ENCODE peak calls at places on chromosomes 6 and 20, in four cellular contexts. One of them, this sample, is unnamed. For H3K4me1, the result is how much of the 10 kb centered on the place peaks cover.

GRCh38 chr6:43495409-43495941 is 14.7 kb downstream of the LRRC73 start:
- DNase-seq in HepG2: peak
- DNase-seq in GM12878: no peak
- DNase-seq in A549: no peak
- DNase-seq in this sample: no peak

GRCh38 chr20:5430670-5431069 is 113.9 kb upstream of the PROKR2 start:
- DNase-seq in GM12878: no peak
- DNase-seq in HepG2: no peak
- DNase-seq in A549: no peak
- DNase-seq in this sample: no peak

GRCh38 chr6:147046131-147046530 is 158.1 kb upstream of the STXBP5 start:
- DNase-seq in GM12878: no peak
- DNase-seq in HepG2: no peak
- DNase-seq in A549: no peak
- DNase-seq in this sample: no peak

GRCh38 chr6:129875610-129876515 is 14.7 kb upstream of the TMEM244 start:
- DNase-seq in A549: no peak
- DNase-seq in HepG2: no peak
- DNase-seq in GM12878: peak
- DNase-seq in this sample: no peak

GRCh38 chr6:82570083-82570482 is 206.5 kb downstream of the TPBG start:
- DNase-seq in HepG2: peak
- DNase-seq in A549: no peak
- DNase-seq in GM12878: no peak
- DNase-seq in this sample: no peak

GRCh38 chr6:52726741-52727535 is 36.3 kb downstream of the GSTA2 start:
- DNase-seq in GM12878: no peak
- DNase-seq in A549: no peak
- DNase-seq in HepG2: no peak
- DNase-seq in this sample: no peak

GRCh38 chr20:59013959-59014608 is 5.1 kb upstream of the TUBB1 start:
- DNase-seq in HepG2: no peak
- DNase-seq in A549: no peak
- DNase-seq in GM12878: no peak
- DNase-seq in this sample: no peak

GRCh38 chr6:75283907-75284284 is 696 bp downstream of the TMEM30A start:
- DNase-seq in A549: no peak
- DNase-seq in GM12878: no peak
- DNase-seq in HepG2: no peak
- DNase-seq in this sample: peak

GRCh38 chr20:910132-910839 is 5.8 kb downstream of the ANGPT4 start:
- DNase-seq in HepG2: no peak
- DNase-seq in A549: no peak
- DNase-seq in GM12878: no peak
- DNase-seq in this sample: no peak

GRCh38 chr6:126039284-126039683 is 52.9 kb downstream of the TRMT11 start:
- DNase-seq in HepG2: no peak
- DNase-seq in GM12878: no peak
- DNase-seq in A549: no peak
- DNase-seq in this sample: no peak

GRCh38 chr6:166987448-166987847 is 11.7 kb upstream of the CEP43 start:
- DNase-seq in HepG2: peak
- DNase-seq in GM12878: no peak
- DNase-seq in A549: no peak
- DNase-seq in this sample: peak

GRCh38 chr20:37337208-37337955 is 8.6 kb upstream of the SRC start:
- DNase-seq in A549: no peak
- DNase-seq in HepG2: peak
- DNase-seq in GM12878: no peak
- DNase-seq in this sample: no peak

GRCh38 chr20:43538855-43539700 is 19.7 kb upstream of the SGK2 start:
- DNase-seq in GM12878: no peak
- DNase-seq in A549: no peak
- DNase-seq in HepG2: no peak
- DNase-seq in this sample: no peak

GRCh38 chr20:17570347-17571152 is 675 bp downstream of the DSTN start:
- DNase-seq in HepG2: peak
- DNase-seq in GM12878: no peak
- DNase-seq in A549: no peak
- DNase-seq in this sample: peak

GRCh38 chr6:22886881-22887581 is 317.7 kb downstream of the HDGFL1 start:
- DNase-seq in GM12878: peak
- DNase-seq in A549: no peak
- DNase-seq in HepG2: no peak
- DNase-seq in this sample: no peak

GRCh38 chr20:62314711-62315302 is 12.0 kb downstream of the ADRM1 start:
- DNase-seq in GM12878: no peak
- DNase-seq in A549: no peak
- DNase-seq in HepG2: no peak
- DNase-seq in this sample: no peak

GRCh38 chr20:62317167-62317655 is 14.4 kb downstream of the ADRM1 start:
- DNase-seq in A549: no peak
- DNase-seq in GM12878: no peak
- DNase-seq in HepG2: no peak
- DNase-seq in this sample: no peak

GRCh38 chr20:62315773-62316172 is 13.0 kb downstream of the ADRM1 start:
- DNase-seq in GM12878: no peak
- DNase-seq in HepG2: no peak
- DNase-seq in A549: no peak
- DNase-seq in this sample: no peak

GRCh38 chr20:62318411-62319345 is 15.9 kb downstream of the ADRM1 start:
- DNase-seq in A549: no peak
- DNase-seq in HepG2: no peak
- DNase-seq in GM12878: no peak
- DNase-seq in this sample: no peak

DNA sequence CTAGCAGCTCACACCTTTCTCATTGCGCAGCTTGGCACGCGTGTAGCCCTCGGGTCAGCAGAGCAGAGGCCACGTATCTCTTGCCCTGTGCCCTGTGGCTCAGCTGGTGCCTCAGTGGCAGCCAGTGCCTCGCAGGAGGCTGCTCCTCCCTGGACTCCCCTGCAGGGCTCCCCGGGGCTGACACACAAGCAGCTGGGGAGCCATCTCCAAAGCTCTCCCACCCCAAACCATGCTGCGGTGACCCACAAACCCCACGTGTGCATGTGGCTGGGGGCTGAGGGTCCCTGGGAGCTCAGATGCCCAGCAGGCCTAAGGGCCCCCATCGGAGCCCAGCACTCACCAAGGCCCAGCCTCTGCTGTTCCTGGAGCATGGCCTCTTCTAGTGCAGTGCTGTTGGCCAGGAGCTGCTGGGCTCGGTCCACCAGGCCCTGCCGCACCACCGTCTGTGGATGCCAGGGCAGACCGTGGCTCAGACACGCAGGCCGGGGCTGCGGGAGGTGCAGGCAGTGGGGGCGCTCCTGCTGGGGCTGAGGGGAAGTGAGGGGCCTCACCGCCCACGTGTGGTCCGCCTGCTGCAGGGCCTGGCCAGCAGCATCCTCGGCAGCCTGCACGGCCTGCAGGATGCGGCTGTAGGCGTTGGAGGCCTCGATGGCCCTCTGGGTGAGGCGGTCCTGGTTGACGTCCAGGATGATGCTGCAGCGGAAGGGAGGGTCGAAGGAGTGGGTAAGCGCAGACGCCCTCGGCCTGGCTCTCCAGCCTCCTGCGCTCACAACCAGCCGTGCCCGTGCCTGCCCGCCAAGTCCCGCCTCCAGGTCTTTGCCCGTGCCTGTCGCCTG is 13.8 kb downstream of the ADRM1 start:
- DNase-seq in A549: no peak
- DNase-seq in GM12878: no peak
- DNase-seq in HepG2: no peak
- DNase-seq in this sample: no peak
- TF ChIP-seq ESRRA in A549: no peak
- TF ChIP-seq ESRRA in GM12878: no peak
- TF ChIP-seq ESRRA in HepG2: no peak
- TF ChIP-seq ESRRA in this sample: no peak

GRCh38 chr20:53831228-53831627 is 237.6 kb upstream of the ZNF217 start:
- DNase-seq in A549: no peak
- DNase-seq in GM12878: no peak
- DNase-seq in HepG2: no peak
- DNase-seq in this sample: no peak
- H3K4me1 ChIP-seq in A549: half or more
- H3K4me1 ChIP-seq in GM12878: half or more
- H3K4me1 ChIP-seq in HepG2: half or more
- H3K4me1 ChIP-seq in this sample: under half

GRCh38 chr20:21102691-21103311 is 3.4 kb downstream of the LINC00237 start:
- DNase-seq in GM12878: no peak
- DNase-seq in A549: no peak
- DNase-seq in HepG2: no peak
- DNase-seq in this sample: no peak

GRCh38 chr20:21103582-21104465 is 2.3 kb downstream of the LINC00237 start:
- DNase-seq in GM12878: no peak
- DNase-seq in HepG2: no peak
- DNase-seq in A549: no peak
- DNase-seq in this sample: no peak

GRCh38 chr20:21101453-21102251 is 4.5 kb downstream of the LINC00237 start:
- DNase-seq in GM12878: no peak
- DNase-seq in HepG2: no peak
- DNase-seq in A549: no peak
- DNase-seq in this sample: no peak

GRCh38 chr20:21100590-21101452 is 5.3 kb downstream of the LINC00237 start:
- DNase-seq in HepG2: no peak
- DNase-seq in GM12878: no peak
- DNase-seq in A549: no peak
- DNase-seq in this sample: no peak

DNA sequence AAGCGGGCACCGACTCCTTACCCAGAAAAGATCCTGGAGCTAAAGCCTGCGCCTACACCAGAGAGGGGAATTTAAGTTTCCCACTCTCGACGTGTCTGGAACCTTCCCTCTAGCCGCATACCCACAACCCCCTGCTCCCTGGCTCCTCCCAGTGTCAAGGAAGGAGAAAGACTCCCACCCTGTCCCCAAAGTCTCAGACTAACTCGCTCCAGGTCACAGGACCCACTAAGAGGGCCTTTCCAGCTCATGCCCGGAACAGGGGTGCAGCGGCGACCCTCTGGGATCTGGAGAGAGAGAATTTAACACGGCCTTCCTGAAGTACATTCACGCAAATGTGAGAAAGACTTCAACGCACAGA is 3.9 kb downstream of the LINC00237 start:
- DNase-seq in A549: no peak
- DNase-seq in GM12878: no peak
- DNase-seq in HepG2: no peak
- DNase-seq in this sample: no peak
- TF ChIP-seq ESRRA in A549: no peak
- TF ChIP-seq ESRRA in GM12878: no peak
- TF ChIP-seq ESRRA in HepG2: no peak
- TF ChIP-seq ESRRA in this sample: no peak

GRCh38 chr6:110882824-110883554 is 8.4 kb downstream of the AMD1 start:
- DNase-seq in HepG2: no peak
- DNase-seq in A549: no peak
- DNase-seq in GM12878: no peak
- DNase-seq in this sample: no peak
- H3K4me1 ChIP-seq in HepG2: half or more
- H3K4me1 ChIP-seq in A549: half or more
- H3K4me1 ChIP-seq in GM12878: half or more
- H3K4me1 ChIP-seq in this sample: under half

GRCh38 chr6:36682328-36683144 is 4.0 kb downstream of the CDKN1A start:
- DNase-seq in GM12878: no peak
- DNase-seq in A549: no peak
- DNase-seq in HepG2: peak
- DNase-seq in this sample: no peak
- TF ChIP-seq ESRRA in GM12878: no peak
- TF ChIP-seq ESRRA in A549: no peak
- TF ChIP-seq ESRRA in HepG2: peak
- TF ChIP-seq ESRRA in this sample: no peak

GRCh38 chr20:60039526-60039925 is 81.3 kb downstream of the CDH26 start:
- DNase-seq in GM12878: no peak
- DNase-seq in HepG2: no peak
- DNase-seq in A549: no peak
- DNase-seq in this sample: no peak
- H3K4me1 ChIP-seq in GM12878: under half
- H3K4me1 ChIP-seq in HepG2: under half
- H3K4me1 ChIP-seq in A549: under half
- H3K4me1 ChIP-seq in this sample: under half

DNA sequence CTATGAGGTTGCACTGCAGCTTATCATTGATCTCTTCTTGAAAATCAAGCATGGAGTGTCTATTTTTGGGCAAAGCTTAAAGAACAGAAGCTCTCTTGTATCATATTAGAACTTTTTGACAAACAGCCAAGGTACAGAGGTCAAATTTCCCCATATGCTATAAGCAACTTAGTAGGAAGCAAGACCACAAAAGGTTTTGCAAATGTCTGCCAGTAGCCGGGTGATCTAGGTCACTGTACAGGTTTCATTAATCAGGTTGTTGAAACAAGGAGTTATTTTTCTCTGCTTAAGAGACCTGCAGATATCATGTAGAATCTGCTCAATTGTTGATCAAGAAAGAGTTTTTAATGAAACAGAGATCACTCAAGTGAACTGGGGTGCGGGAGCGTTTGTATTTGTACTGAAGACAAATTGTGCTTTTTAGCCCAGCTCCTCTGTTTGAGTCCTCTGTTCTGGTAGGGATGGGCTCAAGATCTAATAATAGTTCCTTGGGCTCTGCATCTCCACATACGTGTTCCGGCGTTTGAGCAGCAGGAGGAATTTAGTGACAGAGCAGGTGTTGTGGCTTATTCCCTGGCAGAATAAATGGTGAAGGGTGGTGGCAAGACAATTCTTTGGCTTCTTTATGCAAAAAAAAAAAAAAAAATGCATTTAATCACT is 4.3 kb downstream of the CITED2 start:
- DNase-seq in GM12878: no peak
- DNase-seq in A549: no peak
- DNase-seq in HepG2: peak
- DNase-seq in this sample: peak
- TF ChIP-seq ESRRA in GM12878: no peak
- TF ChIP-seq ESRRA in A549: no peak
- TF ChIP-seq ESRRA in HepG2: no peak
- TF ChIP-seq ESRRA in this sample: no peak

GRCh38 chr20:38804682-38805501 is 605 bp upstream of the PPP1R16B start:
- DNase-seq in HepG2: no peak
- DNase-seq in GM12878: peak
- DNase-seq in A549: no peak
- DNase-seq in this sample: peak

GRCh38 chr20:38804243-38804642 is 1.3 kb upstream of the PPP1R16B start:
- DNase-seq in GM12878: no peak
- DNase-seq in A549: no peak
- DNase-seq in HepG2: no peak
- DNase-seq in this sample: no peak

GRCh38 chr20:38805958-38806854 is 709 bp downstream of the PPP1R16B start:
- DNase-seq in HepG2: no peak
- DNase-seq in A549: no peak
- DNase-seq in GM12878: no peak
- DNase-seq in this sample: peak

GRCh38 chr20:38805502-38805957 is at the start of gene PPP1R16B:
- DNase-seq in HepG2: no peak
- DNase-seq in A549: peak
- DNase-seq in GM12878: no peak
- DNase-seq in this sample: peak

GRCh38 chr20:38806855-38807655 is 1.6 kb downstream of the PPP1R16B start:
- DNase-seq in GM12878: no peak
- DNase-seq in A549: no peak
- DNase-seq in HepG2: no peak
- DNase-seq in this sample: no peak
- H3K4me1 ChIP-seq in GM12878: under half
- H3K4me1 ChIP-seq in A549: under half
- H3K4me1 ChIP-seq in HepG2: under half
- H3K4me1 ChIP-seq in this sample: under half

This sample was measured in K562.